ENCODE peak calls at places on chromosomes 6 and 20, in seven cellular contexts. S, F, Y, R, T, W and M are unnamed samples.

GRCh38 chr6:167037762-167038161 is 38.6 kb downstream of the CEP43 start:
- DNase-seq in S (no peak), F (no peak), Y (no peak), R (no peak), T (no peak), W (no peak), M (no peak)

GRCh38 chr6:90249458-90249857 is 47.2 kb downstream of the BACH2 start:
- DNase-seq in S (no peak), F (no peak), Y (no peak), R (no peak), T (no peak), W (no peak), M (no peak)

GRCh38 chr6:149031545-149032317 is 284.9 kb downstream of the UST start:
- DNase-seq in S (no peak), F (no peak), Y (no peak), R (no peak), T (no peak), W (peak), M (no peak)

GRCh38 chr6:142872376-142872775 is 72.6 kb downstream of the HIVEP2 start:
- DNase-seq in S (no peak), F (no peak), Y (no peak), R (no peak), T (no peak), W (peak), M (no peak)

GRCh38 chr6:3724451-3725144 is 26.9 kb downstream of the PXDC1 start:
- DNase-seq in S (no peak), F (no peak), Y (no peak), R (no peak), T (no peak), W (no peak), M (no peak)

GRCh38 chr6:90502381-90502780 is 84.5 kb downstream of the MAP3K7 start:
- DNase-seq in S (no peak), F (no peak), Y (no peak), R (no peak), T (no peak), W (no peak), M (no peak)

GRCh38 chr6:111765681-111766523 is 107.3 kb downstream of the FYN start:
- DNase-seq in S (no peak), F (no peak), Y (no peak), R (no peak), T (no peak), W (peak), M (no peak)

GRCh38 chr6:81561731-81562130 is 190.8 kb downstream of the TENT5A start:
- DNase-seq in S (no peak), F (no peak), Y (no peak), R (no peak), T (no peak), W (peak), M (no peak)

GRCh38 chr20:32497589-32498224 is 87.4 kb downstream of the NOL4L start:
- DNase-seq in S (no peak), F (no peak), Y (no peak), R (no peak), T (no peak), W (no peak), M (no peak)

GRCh38 chr6:51648236-51648635 is 439.2 kb downstream of the PKHD1 start:
- DNase-seq in S (no peak), F (no peak), Y (no peak), R (no peak), T (no peak), W (no peak), M (no peak)

GRCh38 chr20:37864275-37864674 is 38.7 kb upstream of the VSTM2L start:
- DNase-seq in S (no peak), F (no peak), Y (no peak), R (no peak), T (no peak), W (no peak), M (peak)